ENCODE peak calls at places on chromosomes 12 and 14, in five cellular contexts. One of them, this sample, is unnamed.

GRCh38 chr14:91244501-91244901 is at the start of gene GPR68:
- DNase-seq in IMR-90: peak
- DNase-seq in K562: no peak
- DNase-seq in HepG2: no peak
- DNase-seq in A549: no peak
- DNase-seq in this sample: no peak

GRCh38 chr14:65790185-65790815 is 377.8 kb downstream of the FUT8 start:
- DNase-seq in IMR-90: no peak
- DNase-seq in K562: no peak
- DNase-seq in HepG2: no peak
- DNase-seq in A549: no peak
- DNase-seq in this sample: no peak

GRCh38 chr14:96120392-96120791 is 81.2 kb downstream of the C14orf132 start:
- DNase-seq in IMR-90: no peak
- DNase-seq in K562: no peak
- DNase-seq in HepG2: no peak
- DNase-seq in A549: no peak
- DNase-seq in this sample: no peak

GRCh38 chr12:57299514-57300016 is 48.6 kb upstream of the STAC3 start:
- DNase-seq in IMR-90: peak
- DNase-seq in K562: no peak
- DNase-seq in HepG2: no peak
- DNase-seq in A549: no peak
- DNase-seq in this sample: no peak

GRCh38 chr12:49865782-49866135 is 22.9 kb upstream of the BCDIN3D start:
- DNase-seq in IMR-90: no peak
- DNase-seq in K562: no peak
- DNase-seq in HepG2: no peak
- DNase-seq in A549: no peak
- DNase-seq in this sample: no peak

GRCh38 chr14:101194356-101195308 is 291.1 kb upstream of the RTL1 start:
- DNase-seq in IMR-90: no peak
- DNase-seq in K562: no peak
- DNase-seq in HepG2: no peak
- DNase-seq in A549: no peak
- DNase-seq in this sample: peak

GRCh38 chr14:41607966-41608663 is 1.4 kb downstream of the LRFN5 start:
- DNase-seq in IMR-90: no peak
- DNase-seq in K562: no peak
- DNase-seq in HepG2: no peak
- DNase-seq in A549: no peak
- DNase-seq in this sample: peak

GRCh38 chr14:32478027-32478426 is 148.9 kb downstream of the AKAP6 start:
- DNase-seq in IMR-90: no peak
- DNase-seq in K562: no peak
- DNase-seq in HepG2: no peak
- DNase-seq in A549: no peak
- DNase-seq in this sample: no peak

GRCh38 chr14:57066887-57067513 is 201.7 kb downstream of the EXOC5 start:
- DNase-seq in IMR-90: peak
- DNase-seq in K562: peak
- DNase-seq in HepG2: peak
- DNase-seq in A549: peak
- DNase-seq in this sample: peak

GRCh38 chr12:40010899-40011774 is 94.7 kb downstream of the SLC2A13 start:
- DNase-seq in IMR-90: peak
- DNase-seq in K562: peak
- DNase-seq in HepG2: peak
- DNase-seq in A549: peak
- DNase-seq in this sample: no peak

GRCh38 chr12:128802756-128803155 is 21.0 kb downstream of the SLC15A4 start:
- DNase-seq in IMR-90: no peak
- DNase-seq in K562: no peak
- DNase-seq in HepG2: no peak
- DNase-seq in A549: no peak
- DNase-seq in this sample: no peak

GRCh38 chr14:89794096-89794495 is 160.4 kb downstream of the EFCAB11 start:
- DNase-seq in IMR-90: no peak
- DNase-seq in K562: no peak
- DNase-seq in HepG2: no peak
- DNase-seq in A549: no peak
- DNase-seq in this sample: no peak

GRCh38 chr12:66170606-66171005 is 810 bp upstream of the TMBIM4 start:
- DNase-seq in IMR-90: no peak
- DNase-seq in K562: no peak
- DNase-seq in HepG2: no peak
- DNase-seq in A549: no peak
- DNase-seq in this sample: no peak

GRCh38 chr14:52259452-52259851 is 8.0 kb upstream of the PTGDR start:
- DNase-seq in IMR-90: no peak
- DNase-seq in K562: no peak
- DNase-seq in HepG2: no peak
- DNase-seq in A549: no peak
- DNase-seq in this sample: no peak

GRCh38 chr14:104288272-104288671 is 149.9 kb downstream of the KIF26A start:
- DNase-seq in IMR-90: no peak
- DNase-seq in K562: no peak
- DNase-seq in HepG2: no peak
- DNase-seq in A549: no peak
- DNase-seq in this sample: no peak

GRCh38 chr12:99767809-99768208 is 120.3 kb downstream of the GARIN6 start:
- DNase-seq in IMR-90: peak
- DNase-seq in K562: no peak
- DNase-seq in HepG2: no peak
- DNase-seq in A549: peak
- DNase-seq in this sample: no peak

GRCh38 chr14:93691042-93691780 is 97.1 kb downstream of the PRIMA1 start:
- DNase-seq in IMR-90: no peak
- DNase-seq in K562: no peak
- DNase-seq in HepG2: no peak
- DNase-seq in A549: no peak
- DNase-seq in this sample: no peak

GRCh38 chr12:47814539-47815170 is 5.0 kb downstream of the HDAC7 start:
- DNase-seq in IMR-90: no peak
- DNase-seq in K562: no peak
- DNase-seq in HepG2: no peak
- DNase-seq in A549: no peak
- DNase-seq in this sample: no peak

GRCh38 chr12:42912367-42912766 is 322.8 kb upstream of the PRICKLE1 start:
- DNase-seq in IMR-90: no peak
- DNase-seq in K562: no peak
- DNase-seq in HepG2: no peak
- DNase-seq in A549: no peak
- DNase-seq in this sample: no peak
- TF ChIP-seq MAFK in IMR-90: no peak
- TF ChIP-seq MAFK in K562: no peak
- TF ChIP-seq MAFK in HepG2: no peak
- TF ChIP-seq MAFK in A549: no peak
- TF ChIP-seq MAFK in this sample: no peak

DNA sequence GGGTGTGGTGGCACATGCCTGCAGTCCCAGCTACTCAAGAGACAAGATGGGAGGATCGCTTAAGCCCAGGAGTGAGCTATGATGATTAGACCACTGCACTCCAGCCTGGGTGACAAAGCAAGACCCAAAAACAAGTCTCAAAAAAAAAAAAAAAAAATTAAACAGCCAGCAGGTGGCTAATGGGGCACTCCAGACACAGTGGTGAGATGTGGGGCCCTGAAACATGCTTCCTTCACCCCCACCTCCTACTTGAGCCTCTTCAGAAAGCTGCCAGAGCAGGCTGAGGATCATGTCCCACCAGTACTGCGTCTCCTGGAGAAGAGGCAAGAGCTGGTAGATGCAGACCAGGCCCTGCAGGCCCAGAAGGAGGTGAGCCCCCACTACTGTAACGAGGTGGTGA is 2.1 kb downstream of the CFAP73 start:
- DNase-seq in IMR-90: no peak
- DNase-seq in K562: no peak
- DNase-seq in HepG2: no peak
- DNase-seq in A549: no peak
- DNase-seq in this sample: no peak
- TF ChIP-seq MAFK in IMR-90: no peak
- TF ChIP-seq MAFK in K562: no peak
- TF ChIP-seq MAFK in HepG2: no peak
- TF ChIP-seq MAFK in A549: no peak
- TF ChIP-seq MAFK in this sample: no peak

DNA sequence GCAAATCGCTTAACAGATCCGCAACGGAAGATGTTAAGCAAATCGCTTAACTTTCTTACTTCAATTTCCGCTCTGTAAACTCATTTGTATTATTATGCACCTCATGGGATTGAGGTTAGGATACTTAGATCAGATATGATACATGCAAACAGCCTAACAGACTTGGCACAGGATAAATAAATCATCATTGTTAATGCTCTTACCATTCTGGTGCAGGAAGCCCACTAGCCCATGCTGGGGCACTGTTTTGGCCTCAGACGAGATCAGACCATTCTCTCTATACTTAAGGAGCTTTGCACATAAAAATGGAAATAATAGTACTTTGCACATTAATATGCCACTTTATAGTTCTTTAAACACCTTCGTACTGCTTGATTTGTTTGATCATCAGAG is 445 bp downstream of the NCAPD2 start:
- DNase-seq in IMR-90: no peak
- DNase-seq in K562: no peak
- DNase-seq in HepG2: no peak
- DNase-seq in A549: no peak
- DNase-seq in this sample: no peak
- TF ChIP-seq MAFK in IMR-90: no peak
- TF ChIP-seq MAFK in K562: no peak
- TF ChIP-seq MAFK in HepG2: no peak
- TF ChIP-seq MAFK in A549: no peak
- TF ChIP-seq MAFK in this sample: no peak

GRCh38 chr12:113899844-113900471 is 66.2 kb downstream of the RBM19 start:
- DNase-seq in IMR-90: no peak
- DNase-seq in K562: no peak
- DNase-seq in HepG2: no peak
- DNase-seq in A549: no peak
- DNase-seq in this sample: no peak

GRCh38 chr12:113900711-113901110 is 65.4 kb downstream of the RBM19 start:
- DNase-seq in IMR-90: no peak
- DNase-seq in K562: no peak
- DNase-seq in HepG2: no peak
- DNase-seq in A549: peak
- DNase-seq in this sample: no peak

GRCh38 chr12:113906411-113907200 is 59.5 kb downstream of the RBM19 start:
- DNase-seq in IMR-90: no peak
- DNase-seq in K562: no peak
- DNase-seq in HepG2: no peak
- DNase-seq in A549: no peak
- DNase-seq in this sample: no peak

GRCh38 chr12:113905829-113906228 is 60.3 kb downstream of the RBM19 start:
- DNase-seq in IMR-90: no peak
- DNase-seq in K562: no peak
- DNase-seq in HepG2: no peak
- DNase-seq in A549: no peak
- DNase-seq in this sample: no peak

DNA sequence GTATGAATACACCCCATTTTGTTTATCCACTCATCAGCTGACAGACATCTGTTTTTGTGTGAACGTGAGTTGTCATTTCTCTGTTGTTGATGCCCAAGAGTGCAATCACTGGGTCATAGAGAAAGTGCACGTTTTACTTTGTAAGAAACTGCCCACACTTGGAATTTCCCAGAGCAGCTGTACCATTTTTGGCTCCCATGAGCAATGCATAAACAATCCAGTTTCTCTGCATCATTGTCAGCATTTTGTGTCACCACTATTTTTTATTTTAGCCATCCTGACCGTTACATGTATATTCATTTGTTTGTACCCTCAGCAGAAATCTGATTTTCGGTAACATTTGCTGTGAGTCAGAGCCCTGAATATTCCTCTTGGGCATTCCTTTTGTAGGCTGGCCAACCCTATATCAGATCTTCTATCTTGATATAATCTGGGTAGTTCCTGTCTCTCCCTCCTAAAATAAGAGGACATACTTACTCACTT is 62.7 kb downstream of the RBM19 start:
- DNase-seq in IMR-90: peak
- DNase-seq in K562: no peak
- DNase-seq in HepG2: no peak
- DNase-seq in A549: no peak
- DNase-seq in this sample: no peak
- TF ChIP-seq MAFK in IMR-90: peak
- TF ChIP-seq MAFK in K562: no peak
- TF ChIP-seq MAFK in HepG2: no peak
- TF ChIP-seq MAFK in A549: no peak
- TF ChIP-seq MAFK in this sample: no peak

GRCh38 chr12:8642775-8643174 is 19.9 kb downstream of the MFAP5 start:
- DNase-seq in IMR-90: no peak
- DNase-seq in K562: no peak
- DNase-seq in HepG2: no peak
- DNase-seq in A549: no peak
- DNase-seq in this sample: no peak

GRCh38 chr12:8647968-8648367 is 14.7 kb downstream of the MFAP5 start:
- DNase-seq in IMR-90: no peak
- DNase-seq in K562: no peak
- DNase-seq in HepG2: no peak
- DNase-seq in A549: no peak
- DNase-seq in this sample: no peak

GRCh38 chr12:8644345-8645248 is 18.0 kb downstream of the MFAP5 start:
- DNase-seq in IMR-90: no peak
- DNase-seq in K562: no peak
- DNase-seq in HepG2: no peak
- DNase-seq in A549: no peak
- DNase-seq in this sample: no peak

DNA sequence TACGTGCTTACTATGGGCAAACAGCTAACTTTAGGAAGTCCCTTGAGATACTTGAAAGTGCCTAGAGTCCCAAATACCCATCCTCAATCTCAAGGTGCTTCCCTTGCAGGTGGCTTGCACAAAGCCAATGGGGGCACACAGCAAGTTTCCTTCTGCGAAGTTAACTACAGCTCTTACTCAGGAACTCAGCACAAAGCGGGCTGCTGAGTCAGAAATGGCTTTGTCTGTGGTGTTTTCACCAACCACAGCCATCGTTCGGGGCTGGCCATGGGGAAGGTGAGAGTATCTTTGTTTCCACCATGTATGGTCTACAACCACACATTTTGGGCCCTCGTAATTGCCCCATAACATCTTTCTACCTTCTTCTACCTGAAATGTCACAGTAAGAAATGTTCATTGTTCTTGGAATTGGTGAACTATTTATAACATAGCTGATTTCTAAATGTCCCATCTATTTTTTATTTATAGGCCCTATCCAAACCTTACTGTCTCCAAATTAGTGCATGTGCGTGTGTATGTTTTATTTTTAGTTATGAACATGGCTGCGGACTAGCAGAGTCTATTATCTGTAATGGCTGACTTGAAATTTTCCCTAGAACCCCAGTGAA is 13.9 kb downstream of the MFAP5 start:
- DNase-seq in IMR-90: no peak
- DNase-seq in K562: no peak
- DNase-seq in HepG2: no peak
- DNase-seq in A549: no peak
- DNase-seq in this sample: no peak
- TF ChIP-seq MAFK in IMR-90: no peak
- TF ChIP-seq MAFK in K562: no peak
- TF ChIP-seq MAFK in HepG2: no peak
- TF ChIP-seq MAFK in A549: no peak
- TF ChIP-seq MAFK in this sample: no peak